ENCODE peak calls at places on chromosomes 2 and 18, in eight cellular contexts. V is CD8-positive, alpha-beta memory T cell; E is HCT116; Z is left ventricle myocardium inferior; D is GM23248; R is tibial artery; N is prostate gland; H is uterus. F is an unnamed sample.

GRCh38 chr2:109376115-109376514 is 237.7 kb downstream of the SEPTIN10 start:
- DNase-seq in V (no peak), E (no peak), Z (no peak), D (peak; percentile 63), R (peak; percentile 18), N (no peak), H (peak; percentile 5), F (peak; percentile 15)

GRCh38 chr2:145546091-145546490 is 1026.2 kb upstream of the ZEB2 start:
- DNase-seq in V (no peak), E (peak; percentile 16), Z (no peak), D (peak; percentile 33), R (no peak), N (no peak), H (no peak), F (no peak)

GRCh38 chr2:239143858-239144712 is 256.7 kb downstream of the HDAC4 start:
- DNase-seq in V (no peak), E (peak; percentile 21), Z (no peak), D (peak; percentile 69), R (no peak), N (no peak), H (peak; percentile 42), F (peak; percentile 5)

GRCh38 chr2:201621293-201621999 is 21.9 kb downstream of the TMEM237 start:
- DNase-seq in V (no peak), E (no peak), Z (no peak), D (no peak), R (no peak), N (no peak), H (no peak), F (no peak)

GRCh38 chr2:98805412-98806265 is 74.7 kb upstream of the MGAT4A start:
- DNase-seq in V (no peak), E (no peak), Z (no peak), D (peak; percentile 70), R (peak; percentile 54), N (peak; percentile 24), H (no peak), F (peak; percentile 91)

GRCh38 chr2:207408086-207408794 is 121.5 kb upstream of the CREB1 start:
- DNase-seq in V (no peak), E (no peak), Z (no peak), D (peak; percentile 47), R (no peak), N (peak; percentile 88), H (no peak), F (peak; percentile 97)

GRCh38 chr2:158457092-158457825 is 507 bp downstream of the PKP4 start:
- DNase-seq in V (peak; percentile 45), E (no peak), Z (peak; percentile 70), D (peak; percentile 88), R (peak; percentile 36), N (peak; percentile 28), H (peak; percentile 44), F (peak; percentile 55)

GRCh38 chr18:25164211-25164836 is 187.6 kb downstream of the ZNF521 start:
- DNase-seq in V (no peak), E (no peak), Z (no peak), D (peak; percentile 8), R (no peak), N (no peak), H (no peak), F (no peak)

GRCh38 chr18:31325051-31325450 is 7.1 kb downstream of the DSG1 start:
- DNase-seq in V (no peak), E (no peak), Z (no peak), D (peak; percentile 0), R (peak; percentile 21), N (no peak), H (no peak), F (peak; percentile 90)

GRCh38 chr2:14633451-14634211 is 1.1 kb downstream of the LRATD1 start:
- DNase-seq in V (no peak), E (no peak), Z (peak; percentile 15), D (no peak), R (no peak), N (peak; percentile 6), H (peak; percentile 13), F (no peak)

DNA sequence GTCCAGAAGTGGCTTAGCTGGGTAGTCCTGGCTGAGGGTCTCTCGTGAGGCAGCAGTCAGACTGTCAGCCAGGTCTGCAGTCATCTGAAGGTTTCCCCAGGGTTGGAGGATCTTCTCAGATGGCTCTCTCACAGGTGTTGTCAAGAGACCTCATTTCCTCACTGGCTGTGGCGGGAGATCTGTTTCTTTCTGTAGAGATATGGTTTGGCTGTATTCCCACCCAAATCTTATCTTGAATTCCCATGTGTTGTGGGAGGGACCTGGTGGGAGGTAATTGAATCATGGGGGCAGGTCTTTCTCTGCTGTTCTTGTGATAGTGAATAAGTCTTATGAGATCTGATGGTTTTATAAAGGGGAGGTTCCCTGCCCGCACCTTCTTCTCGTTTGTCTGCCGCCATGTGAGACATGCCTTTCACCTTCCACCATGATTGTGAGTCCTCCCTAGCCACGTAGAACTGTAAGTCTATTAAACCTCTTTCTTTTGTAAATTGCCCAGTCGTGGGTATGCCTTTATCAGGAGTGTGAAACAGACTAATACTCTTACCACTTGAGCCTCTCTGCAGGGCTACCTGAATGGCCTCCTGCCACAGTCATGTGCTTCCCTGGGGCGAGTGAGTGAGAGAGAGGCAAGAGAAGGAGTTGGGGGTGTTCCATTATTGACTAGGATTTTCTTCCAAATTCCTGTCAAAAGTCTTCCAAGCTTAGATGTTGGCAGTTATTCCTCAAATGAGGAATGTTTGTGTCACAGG is 23.6 kb downstream of the MALT1 start:
- DNase-seq in V (no peak), E (no peak), Z (no peak), D (no peak), R (no peak), N (no peak), H (no peak), F (no peak)
- H3K36me3 ChIP-seq in V (peaks cover 13% of the 10 kb centered on the region), E (peaks cover 4% of the 10 kb centered on the region), Z (peaks cover 11% of the 10 kb centered on the region), D (peaks cover 25% of the 10 kb centered on the region), R (peaks cover 11% of the 10 kb centered on the region), N (no peaks in the 10 kb centered on the region), H (no peaks in the 10 kb centered on the region), F (peaks cover 2% of the 10 kb centered on the region)

DNA sequence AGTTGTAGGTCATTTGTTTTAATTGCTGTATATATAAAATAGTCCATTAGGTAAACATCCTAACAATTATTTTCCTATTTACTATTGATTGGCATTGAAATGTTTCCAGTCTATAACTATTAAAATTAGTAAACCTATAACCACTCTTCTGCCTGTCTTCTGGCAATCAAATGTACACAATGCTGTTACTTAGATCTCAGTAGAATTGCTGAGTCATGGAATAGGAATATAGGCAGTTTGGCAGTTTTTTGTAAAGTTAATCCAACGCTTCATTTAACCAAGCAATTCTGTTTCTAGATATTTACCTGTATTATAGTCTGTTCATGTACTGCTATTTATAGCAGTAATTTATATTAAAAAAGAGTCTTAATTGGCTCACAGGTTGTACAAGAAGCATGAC is 518.1 kb downstream of the DCDC2C start:
- DNase-seq in V (no peak), E (no peak), Z (no peak), D (no peak), R (no peak), N (no peak), H (no peak), F (no peak)
- H3K36me3 ChIP-seq in V (no peaks in the 10 kb centered on the region), E (no peaks in the 10 kb centered on the region), Z (no peaks in the 10 kb centered on the region), D (no peaks in the 10 kb centered on the region), R (no peaks in the 10 kb centered on the region), N (no peaks in the 10 kb centered on the region), H (no peaks in the 10 kb centered on the region), F (no peaks in the 10 kb centered on the region)

GRCh38 chr18:75241705-75242104 is 31.1 kb downstream of the TSHZ1 start:
- DNase-seq in V (no peak), E (no peak), Z (no peak), D (no peak), R (no peak), N (no peak), H (no peak), F (no peak)

GRCh38 chr18:75238100-75238499 is 27.5 kb downstream of the TSHZ1 start:
- DNase-seq in V (no peak), E (no peak), Z (no peak), D (no peak), R (no peak), N (no peak), H (no peak), F (no peak)

GRCh38 chr18:75240433-75240832 is 29.8 kb downstream of the TSHZ1 start:
- DNase-seq in V (no peak), E (no peak), Z (no peak), D (no peak), R (no peak), N (no peak), H (no peak), F (no peak)

GRCh38 chr18:75235891-75236290 is 25.3 kb downstream of the TSHZ1 start:
- DNase-seq in V (no peak), E (no peak), Z (no peak), D (no peak), R (no peak), N (no peak), H (no peak), F (no peak)

GRCh38 chr18:75238786-75239185 is 28.2 kb downstream of the TSHZ1 start:
- DNase-seq in V (no peak), E (no peak), Z (no peak), D (no peak), R (no peak), N (no peak), H (no peak), F (no peak)
- H3K36me3 ChIP-seq in V (no peaks in the 10 kb centered on the region), E (no peaks in the 10 kb centered on the region), Z (peaks cover 8% of the 10 kb centered on the region), D (no peaks in the 10 kb centered on the region), R (no peaks in the 10 kb centered on the region), N (no peaks in the 10 kb centered on the region), H (no peaks in the 10 kb centered on the region), F (no peaks in the 10 kb centered on the region)

GRCh38 chr2:55233658-55233940 is 1.1 kb downstream of the RPS27A start:
- DNase-seq in V (no peak), E (no peak), Z (no peak), D (no peak), R (no peak), N (no peak), H (no peak), F (no peak)

GRCh38 chr2:55232863-55233657 is 572 bp downstream of the RPS27A start:
- DNase-seq in V (peak; percentile 63), E (no peak), Z (no peak), D (peak; percentile 65), R (peak; percentile 36), N (no peak), H (peak; percentile 48), F (peak; percentile 25)

GRCh38 chr2:55232084-55232862 is at the start of the genes CLHC1 and RPS27A:
- DNase-seq in V (peak; percentile 90), E (peak; percentile 98), Z (peak; percentile 93), D (peak; percentile 94), R (peak; percentile 86), N (peak; percentile 88), H (peak; percentile 88), F (peak; percentile 99)

GRCh38 chr2:55236992-55237543 is 4.6 kb downstream of the RPS27A start:
- DNase-seq in V (no peak), E (no peak), Z (no peak), D (no peak), R (no peak), N (no peak), H (no peak), F (no peak)

DNA sequence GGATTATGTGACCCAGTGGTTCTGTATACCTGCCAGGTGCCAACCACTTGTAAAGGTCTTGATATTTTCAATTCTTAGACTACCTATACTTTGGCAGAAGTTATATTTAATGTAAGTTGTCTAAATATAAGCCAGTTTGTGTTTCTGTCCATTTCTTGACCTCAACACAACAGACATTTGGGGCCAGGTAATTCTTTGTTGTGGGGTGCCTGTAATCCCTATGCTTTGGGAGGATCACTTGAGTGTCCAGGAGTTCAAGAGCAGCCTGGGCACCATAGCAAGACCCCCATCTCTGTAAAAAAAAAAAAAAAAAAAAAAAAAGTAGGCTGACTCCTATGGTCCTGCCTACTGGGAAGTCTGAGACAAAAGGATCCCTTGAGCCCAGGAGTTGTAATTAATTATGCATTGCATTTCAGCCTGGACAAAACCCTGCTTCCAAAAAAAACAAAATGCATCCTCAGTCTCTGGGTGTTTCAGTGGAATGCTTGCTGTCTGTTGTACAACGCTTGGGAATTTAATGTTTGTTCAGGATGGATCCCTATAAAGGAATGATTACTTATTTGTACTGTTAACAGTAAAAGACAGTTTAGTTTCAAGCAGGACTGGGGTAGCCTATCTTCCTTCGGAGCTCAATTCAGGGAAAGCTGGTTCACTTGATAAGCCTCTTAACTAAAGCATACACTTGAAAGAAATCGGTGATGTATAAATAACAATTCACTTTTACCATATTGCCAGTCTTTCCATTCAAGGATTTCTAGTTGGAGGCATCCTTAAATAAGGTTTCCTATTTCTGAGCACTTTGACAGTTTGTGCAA is 3.4 kb downstream of the RPS27A start:
- DNase-seq in V (no peak), E (no peak), Z (no peak), D (no peak), R (no peak), N (no peak), H (no peak), F (no peak)
- H3K36me3 ChIP-seq in V (peaks cover 24% of the 10 kb centered on the region), E (peaks cover 32% of the 10 kb centered on the region), Z (peaks cover 67% of the 10 kb centered on the region), D (peaks cover 37% of the 10 kb centered on the region), R (peaks cover 40% of the 10 kb centered on the region), N (peaks cover 6% of the 10 kb centered on the region), H (no peaks in the 10 kb centered on the region), F (peaks cover 9% of the 10 kb centered on the region)